ENCODE peak calls at places on chromosomes 4 and X, in ten cellular contexts. R is pancreas; E is mammary epithelial cell; K is K562; N is CD8-positive, alpha-beta T cell; Y is HCT116; M is AG10803; I is AG09309; G is lower lobe of right lung; L is fibroblast of mammary gland. W is an unnamed sample.
A peak's percentile ranks its signal among the peaks of the same experiment; 100 is the strongest.

GRCh38 chr4:121139533-121140222 is 24.4 kb downstream of the TNIP3 start:
- DNase-seq in R (no peak), E (no peak), K (no peak), N (no peak), Y (no peak), M (peak; percentile 66), I (no peak), G (no peak), L (peak; percentile 55), W (peak; percentile 53)

GRCh38 chrX:118495958-118496762 is 545 bp downstream of the DOCK11 start:
- DNase-seq in R (peak; percentile 37), E (peak; percentile 8), K (peak; percentile 20), N (peak; percentile 74), Y (no peak), M (no peak), I (no peak), G (peak; percentile 81), L (peak; percentile 32), W (peak; percentile 8)

GRCh38 chrX:63922221-63922620 is 137.2 kb upstream of the ARHGEF9 start:
- DNase-seq in R (no peak), E (peak; percentile 9), K (no peak), N (no peak), Y (no peak), M (peak; percentile 79), I (no peak), G (no peak), L (peak; percentile 9), W (peak; percentile 28)

GRCh38 chr4:1767770-1768366 is 25.2 kb upstream of the FGFR3 start:
- DNase-seq in R (no peak), E (no peak), K (peak; percentile 87), N (no peak), Y (no peak), M (peak; percentile 31), I (no peak), G (peak; percentile 82), L (peak; percentile 20), W (peak; percentile 61)

GRCh38 chr4:188680004-188680666 is 540.9 kb downstream of the TRIML1 start:
- DNase-seq in R (no peak), E (no peak), K (no peak), N (no peak), Y (no peak), M (no peak), I (no peak), G (no peak), L (no peak), W (no peak)

GRCh38 chr4:8402181-8402597 is 38.3 kb downstream of the ACOX3 start:
- DNase-seq in R (no peak), E (no peak), K (no peak), N (no peak), Y (no peak), M (no peak), I (no peak), G (peak; percentile 26), L (no peak), W (no peak)

GRCh38 chr4:68250151-68250930 is 4.8 kb upstream of the TMPRSS11B start:
- DNase-seq in R (no peak), E (peak; percentile 9), K (no peak), N (no peak), Y (no peak), M (no peak), I (no peak), G (no peak), L (no peak), W (peak; percentile 41)

GRCh38 chrX:26927419-26927818 is 535.7 kb downstream of the PPP4R3C start:
- DNase-seq in R (no peak), E (no peak), K (no peak), N (no peak), Y (no peak), M (no peak), I (no peak), G (no peak), L (no peak), W (no peak)

GRCh38 chr4:6619116-6619465 is 21.4 kb upstream of the MRFAP1 start:
- DNase-seq in R (no peak), E (no peak), K (no peak), N (no peak), Y (no peak), M (no peak), I (no peak), G (peak; percentile 19), L (no peak), W (no peak)

GRCh38 chr4:5979981-5980380 is 38.2 kb downstream of the C4orf50 start:
- DNase-seq in R (no peak), E (peak; percentile 4), K (peak; percentile 22), N (no peak), Y (peak; percentile 7), M (no peak), I (no peak), G (no peak), L (peak; percentile 14), W (no peak)

GRCh38 chrX:136146614-136147319 is 566 bp upstream of the FHL1 start:
- DNase-seq in R (no peak), E (no peak), K (no peak), N (no peak), Y (no peak), M (no peak), I (no peak), G (no peak), L (no peak), W (no peak)

GRCh38 chr4:113256946-113257345 is 207.5 kb downstream of the ANK2 start:
- DNase-seq in R (no peak), E (peak; percentile 70), K (no peak), N (no peak), Y (no peak), M (peak; percentile 92), I (peak; percentile 17), G (no peak), L (peak; percentile 80), W (peak; percentile 68)

GRCh38 chrX:100720301-100720700 is 11.6 kb downstream of the SYTL4 start:
- DNase-seq in R (no peak), E (no peak), K (no peak), N (no peak), Y (no peak), M (no peak), I (no peak), G (no peak), L (peak; percentile 14), W (no peak)

GRCh38 chr4:161003418-161004057 is 1160.3 kb downstream of the FSTL5 start:
- DNase-seq in R (no peak), E (no peak), K (no peak), N (no peak), Y (no peak), M (no peak), I (no peak), G (no peak), L (no peak), W (no peak)

GRCh38 chr4:179110356-179110755 is 1668.1 kb upstream of the AGA start:
- DNase-seq in R (no peak), E (peak; percentile 3), K (no peak), N (no peak), Y (no peak), M (no peak), I (no peak), G (no peak), L (peak; percentile 38), W (peak; percentile 97)

DNA sequence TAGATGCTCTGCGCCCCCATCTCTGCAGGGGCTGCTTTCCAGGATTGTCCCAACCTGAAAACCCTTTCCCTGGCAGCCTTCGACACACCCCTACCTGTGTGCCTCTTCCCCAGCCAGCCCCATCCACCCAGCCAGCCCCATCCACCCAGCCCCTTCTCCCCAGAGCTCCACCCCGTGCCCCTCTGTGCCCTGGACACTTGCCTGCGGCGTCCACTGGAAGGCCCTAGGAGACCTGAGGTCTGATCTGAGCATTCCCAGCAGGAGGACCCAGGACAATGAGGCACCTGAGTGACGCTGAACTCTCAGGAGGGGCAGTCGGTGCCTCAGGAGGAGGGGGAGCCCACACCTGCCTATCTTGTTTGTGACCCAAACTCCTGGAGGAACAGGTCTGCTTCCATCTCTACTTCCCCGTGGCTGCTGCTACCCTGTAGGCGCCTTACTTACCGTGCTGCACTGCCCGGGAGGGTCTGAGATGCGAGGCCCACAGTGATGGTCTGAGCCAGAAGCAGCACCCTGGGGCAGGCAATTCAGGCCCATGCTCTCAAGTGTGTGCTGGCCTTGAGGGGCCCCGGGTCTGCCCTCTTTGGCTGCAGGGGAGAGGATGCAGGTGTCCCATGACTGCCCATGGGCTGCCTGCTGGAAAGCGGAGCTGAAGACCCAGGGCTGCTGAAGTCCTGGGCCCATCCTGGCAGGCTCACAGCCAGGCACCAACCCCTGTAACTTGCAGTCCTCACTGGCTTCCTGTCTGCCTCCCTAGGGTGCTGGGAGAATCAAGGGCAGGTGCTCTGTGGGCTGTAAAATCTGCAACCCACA is 4.9 kb downstream of the LRPAP1 start:
- DNase-seq in R (peak; percentile 12), E (no peak), K (no peak), N (no peak), Y (no peak), M (no peak), I (no peak), G (peak; percentile 19), L (no peak), W (no peak)
- H3K4me3 ChIP-seq in R (no peak overlapping the region), E (no peak overlapping the region), K (no peak overlapping the region), N (no peak overlapping the region), Y (no peak overlapping the region), M (no peak overlapping the region), I (no peak overlapping the region), G (no peak overlapping the region), L (no peak overlapping the region), W (no peak overlapping the region)

GRCh38 chr4:173536808-173537429 is 6.9 kb upstream of the HAND2 start:
- DNase-seq in R (no peak), E (no peak), K (no peak), N (no peak), Y (peak; percentile 16), M (no peak), I (no peak), G (no peak), L (no peak), W (no peak)
- TF ChIP-seq CTCF in R (no peak), E (no peak), K (peak; percentile 31), N (no peak), Y (peak; percentile 66), M (no peak), I (no peak), G (no peak), L (no peak), W (no peak)

DNA sequence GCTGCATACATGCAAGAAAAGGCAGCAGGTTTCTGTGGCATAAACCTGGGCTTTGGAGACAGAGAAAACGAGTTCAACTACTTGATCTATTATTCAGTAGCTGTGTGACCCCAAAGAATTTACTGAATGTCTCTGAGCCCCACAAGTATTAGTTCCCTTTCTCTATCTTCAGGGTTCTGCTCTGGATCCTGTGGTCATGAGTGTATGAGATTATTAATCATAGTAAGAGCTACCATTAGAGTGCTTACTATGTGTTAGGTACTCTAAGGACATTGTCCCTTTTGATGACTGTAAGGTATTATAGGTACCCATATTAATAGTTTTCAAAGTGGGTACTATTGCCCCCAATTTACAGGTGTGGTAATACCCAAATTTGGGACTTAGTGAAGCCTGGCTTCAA is 5.5 kb downstream of the TEX13D start:
- DNase-seq in R (no peak), E (no peak), K (no peak), N (no peak), Y (no peak), M (no peak), I (no peak), G (no peak), L (no peak), W (no peak)
- H3K4me3 ChIP-seq in R (no peak overlapping the region), E (no peak overlapping the region), K (no peak overlapping the region), N (no peak overlapping the region), Y (no peak overlapping the region), M (no peak overlapping the region), I (no peak overlapping the region), G (no peak overlapping the region), L (no peak overlapping the region), W (no peak overlapping the region)

DNA sequence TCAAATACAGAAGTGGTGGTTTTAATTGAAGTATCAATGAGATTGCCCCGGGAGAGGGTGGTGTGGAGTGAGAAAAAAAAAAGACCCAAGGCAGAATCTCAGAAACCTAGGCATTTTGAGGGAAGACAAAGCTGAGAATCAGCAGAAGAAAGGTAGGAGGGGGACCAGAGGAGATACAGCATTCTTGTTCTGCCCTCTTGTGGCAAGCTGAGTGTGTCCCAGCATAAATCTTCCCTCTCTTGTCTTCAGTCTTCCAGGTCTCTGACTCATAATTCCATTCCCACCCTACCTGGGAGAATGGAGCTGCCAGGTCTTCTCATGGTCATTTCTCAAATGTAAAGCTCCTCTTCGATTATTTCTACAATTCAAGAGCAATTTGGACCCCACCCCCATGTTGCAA is 32.7 kb upstream of the MAGED1 start:
- DNase-seq in R (no peak), E (peak; percentile 38), K (peak; percentile 27), N (no peak), Y (peak; percentile 18), M (peak; percentile 34), I (no peak), G (no peak), L (peak; percentile 60), W (peak; percentile 48)
- TF ChIP-seq CTCF in R (peak; percentile 18), E (peak; percentile 59), K (peak; percentile 31), N (peak; percentile 25), Y (peak; percentile 34), M (peak; percentile 55), I (peak; percentile 59), G (peak; percentile 28), L (peak; percentile 54), W (peak; percentile 31)